ENCODE peak calls at places on chromosomes 1 and 21, in eight cellular contexts. J is AG10803, Z is astrocyte, D is left ventricle myocardium inferior, N is kidney, W is psoas muscle, Q is HL-60, B is B cell. Y is an unnamed sample.

GRCh38 chr1:113930499-113931161 is 1.5 kb downstream of the HIPK1 start:
- DNase-seq in W (no peak), D (no peak), Z (peak), J (peak), Q (peak), B (peak), N (no peak), Y (no peak)

GRCh38 chr1:247270003-247270402 is 14.1 kb downstream of the VN1R5 start:
- DNase-seq in Q (no peak), B (no peak), Z (no peak), W (no peak), J (no peak), D (no peak), N (no peak), Y (no peak)

GRCh38 chr1:101239095-101240040 is 2.5 kb downstream of the S1PR1 start:
- DNase-seq in J (no peak), Q (no peak), B (no peak), W (no peak), Z (no peak), D (no peak), N (peak), Y (no peak)

GRCh38 chr1:98870959-98871903 is 133.4 kb downstream of the PLPPR5 start:
- DNase-seq in J (no peak), W (no peak), Q (peak), N (no peak), D (no peak), Z (peak), B (peak), Y (peak)

GRCh38 chr1:77929806-77930205 is 41.4 kb downstream of the NEXN start:
- DNase-seq in D (no peak), N (no peak), B (no peak), W (no peak), J (no peak), Z (no peak), Q (no peak), Y (no peak)

GRCh38 chr21:26433386-26433785 is 139.7 kb downstream of the CYYR1 start:
- DNase-seq in D (no peak), N (no peak), B (no peak), J (peak), Q (no peak), Z (peak), W (no peak), Y (no peak)

GRCh38 chr1:115266729-115267421 is 71.2 kb downstream of the NGF start:
- DNase-seq in Z (no peak), N (peak), B (no peak), W (no peak), Q (no peak), D (peak), J (peak), Y (no peak)

GRCh38 chr1:68442006-68442405 is 7.7 kb downstream of the RPE65 start:
- DNase-seq in Q (no peak), W (no peak), Z (no peak), B (no peak), D (no peak), N (no peak), J (no peak), Y (no peak)

GRCh38 chr1:64841330-64842065 is 96.6 kb downstream of the RAVER2 start:
- DNase-seq in Q (no peak), J (no peak), D (no peak), Z (no peak), N (no peak), W (no peak), B (no peak), Y (no peak)

GRCh38 chr21:26832513-26832912 is 12.7 kb downstream of the ADAMTS1 start:
- DNase-seq in B (no peak), Z (no peak), N (no peak), Q (no peak), J (no peak), D (no peak), W (no peak), Y (no peak)

GRCh38 chr1:172390620-172391491 is 29.6 kb upstream of the C1orf105 start:
- DNase-seq in Z (no peak), J (peak), W (no peak), Q (no peak), B (peak), N (peak), D (no peak), Y (peak)

GRCh38 chr1:118304722-118305344 is 119.8 kb upstream of the SPAG17 start:
- DNase-seq in Q (no peak), N (no peak), J (no peak), B (no peak), W (no peak), Z (peak), D (no peak), Y (no peak)

GRCh38 chr1:242402956-242403355 is 121.5 kb downstream of the PLD5 start:
- DNase-seq in D (no peak), Q (no peak), Z (no peak), B (no peak), W (no peak), N (no peak), J (no peak), Y (no peak)

GRCh38 chr1:54376085-54377039 is 29.8 kb downstream of the SSBP3 start:
- DNase-seq in J (no peak), D (no peak), Q (no peak), B (peak), N (no peak), Z (no peak), W (no peak), Y (peak)

GRCh38 chr1:86753700-86754099 is 49.3 kb downstream of the SH3GLB1 start:
- DNase-seq in W (no peak), N (no peak), Z (no peak), D (no peak), B (no peak), Q (no peak), J (no peak), Y (no peak)

GRCh38 chr1:3453203-3453761 is 1.2 kb upstream of the ARHGEF16 start:
- DNase-seq in Z (peak), Q (peak), D (peak), B (peak), J (peak), N (peak), W (peak), Y (peak)

GRCh38 chr1:92784051-92784638 is 763 bp downstream of the EVI5 start:
- DNase-seq in J (peak), D (no peak), Z (peak), N (no peak), W (peak), B (no peak), Q (no peak), Y (peak)

GRCh38 chr1:206467915-206468314 is 2.4 kb upstream of the IKBKE start:
- DNase-seq in N (no peak), Z (no peak), J (peak), D (peak), B (no peak), W (peak), Q (peak), Y (peak)

GRCh38 chr1:22878626-22879025 is 94.0 kb downstream of the LACTBL1 start:
- DNase-seq in D (no peak), Q (no peak), N (no peak), B (no peak), J (no peak), W (no peak), Z (no peak), Y (no peak)

GRCh38 chr1:200732438-200732837 is 6.3 kb upstream of the CAMSAP2 start:
- DNase-seq in Q (no peak), D (no peak), N (no peak), J (no peak), Z (no peak), W (no peak), B (no peak), Y (no peak)

GRCh38 chr1:109107785-109108184 is 6.1 kb upstream of the ELAPOR1 start:
- DNase-seq in D (no peak), N (no peak), Q (no peak), W (no peak), Z (no peak), B (no peak), J (no peak), Y (no peak)

GRCh38 chr1:109240158-109241152 is 8.9 kb upstream of the CELSR2 start:
- DNase-seq in B (no peak), Q (no peak), N (peak), D (peak), W (peak), Z (peak), J (peak), Y (no peak)

GRCh38 chr1:89890085-89890754 is 69.4 kb downstream of the LRRC8D start:
- DNase-seq in N (no peak), D (peak), B (no peak), J (peak), Z (peak), Q (no peak), W (no peak), Y (no peak)

GRCh38 chr21:44666401-44667320 is at the start of gene KRTAP12-2:
- DNase-seq in Z (no peak), B (no peak), W (no peak), D (peak), N (no peak), Q (no peak), J (no peak), Y (no peak)

GRCh38 chr1:40184193-40184592 is 23.0 kb downstream of the RLF start:
- DNase-seq in B (no peak), Z (no peak), N (no peak), J (no peak), Q (no peak), D (no peak), W (no peak), Y (no peak)

GRCh38 chr1:150006881-150007401 is 3.6 kb downstream of the OTUD7B start:
- DNase-seq in D (no peak), N (no peak), Z (peak), J (no peak), B (no peak), W (no peak), Q (no peak), Y (no peak)

GRCh38 chr1:13948396-13948795 is 248.4 kb downstream of the PRDM2 start:
- DNase-seq in Z (no peak), D (no peak), J (no peak), Q (no peak), B (no peak), N (no peak), W (no peak), Y (no peak)

GRCh38 chr1:63966016-63966415 is 192.2 kb downstream of the ROR1 start:
- DNase-seq in Q (no peak), N (no peak), B (no peak), D (no peak), Z (no peak), W (no peak), J (no peak), Y (no peak)

GRCh38 chr1:192810253-192810880 is 1.5 kb downstream of the RGS2 start:
- DNase-seq in J (no peak), W (no peak), B (peak), D (peak), Z (peak), N (no peak), Q (peak), Y (peak)

GRCh38 chr1:192807221-192807967 is 1.4 kb upstream of the RGS2 start:
- DNase-seq in N (no peak), Z (peak), D (no peak), B (no peak), W (no peak), Q (no peak), J (peak), Y (peak)

GRCh38 chr1:192807968-192808587 is 761 bp upstream of the RGS2 start:
- DNase-seq in B (no peak), J (peak), W (no peak), Z (peak), Q (no peak), D (no peak), N (no peak), Y (no peak)

GRCh38 chr1:192809286-192810252 is 730 bp downstream of the RGS2 start:
- DNase-seq in Z (peak), Q (peak), J (peak), D (peak), B (no peak), W (peak), N (no peak), Y (no peak)

DNA sequence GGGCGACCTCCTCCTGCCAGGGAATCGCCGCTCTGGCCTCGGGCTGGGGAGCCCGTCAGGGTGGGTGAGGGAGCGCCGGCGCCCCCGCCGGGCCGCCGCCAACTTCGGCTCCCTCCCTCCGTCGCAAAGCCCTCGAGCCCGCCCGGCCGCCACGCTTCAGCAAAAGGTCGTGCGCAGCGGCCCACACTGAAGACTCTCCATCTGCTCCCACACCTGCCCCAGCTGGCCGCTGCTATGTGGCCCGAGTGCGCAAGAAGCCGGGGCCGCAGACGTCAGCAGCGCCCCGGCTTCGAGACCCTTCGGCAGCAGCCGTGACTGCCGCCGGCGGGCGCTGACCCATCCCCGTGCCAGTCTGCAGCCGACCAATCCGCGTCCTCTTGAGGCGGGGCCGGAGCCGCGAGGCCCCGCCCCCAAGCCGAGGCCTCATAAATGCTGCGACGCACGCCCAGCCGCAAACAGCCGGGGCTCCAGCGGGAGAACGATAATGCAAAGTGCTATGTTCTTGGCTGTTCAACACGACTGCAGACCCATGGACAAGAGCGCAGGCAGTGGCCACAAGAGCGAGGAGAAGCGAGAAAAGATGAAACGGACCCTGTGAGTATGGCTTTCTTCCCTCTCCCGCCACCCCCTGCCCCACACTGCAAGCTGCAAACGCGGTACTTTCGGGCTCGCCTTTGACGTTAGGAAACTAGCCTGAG is at the start of gene RGS2:
- DNase-seq in J (peak), Q (peak), D (peak), W (peak), B (peak), N (peak), Z (peak), Y (peak)
- TF ChIP-seq CTCF in J (no peak), Q (no peak), D (peak), W (no peak), B (no peak), N (peak), Z (no peak), Y (no peak)

GRCh38 chr21:42851812-42852665 is 27.3 kb downstream of the WDR4 start:
- DNase-seq in Z (no peak), J (no peak), W (no peak), Q (no peak), D (no peak), B (no peak), N (no peak), Y (no peak)

GRCh38 chr21:42849759-42850412 is 29.5 kb downstream of the WDR4 start:
- DNase-seq in N (peak), Z (no peak), W (no peak), D (no peak), B (no peak), J (no peak), Q (no peak), Y (no peak)

GRCh38 chr21:42848932-42849758 is 30.2 kb downstream of the WDR4 start:
- DNase-seq in Z (no peak), J (no peak), N (peak), W (no peak), B (no peak), D (no peak), Q (no peak), Y (no peak)

GRCh38 chr21:42850463-42850862 is 28.9 kb downstream of the WDR4 start:
- DNase-seq in Q (no peak), N (peak), W (no peak), D (no peak), J (no peak), B (no peak), Z (no peak), Y (no peak)

GRCh38 chr21:42850866-42851391 is 28.4 kb downstream of the WDR4 start:
- DNase-seq in D (no peak), Z (no peak), B (peak), J (peak), W (no peak), N (peak), Q (peak), Y (no peak)
- TF ChIP-seq CTCF in D (peak), Z (no peak), B (peak), J (peak), W (peak), N (peak), Q (peak), Y (peak)

GRCh38 chr1:71521655-71522264 is 440.9 kb upstream of the ZRANB2 start:
- DNase-seq in N (no peak), Z (peak), W (peak), D (no peak), Q (no peak), B (no peak), J (peak), Y (no peak)
- TF ChIP-seq CTCF in N (peak), Z (peak), W (peak), D (peak), Q (peak), B (no peak), J (peak), Y (peak)

GRCh38 chr1:232047473-232047872 is 420.9 kb downstream of the DISC1 start:
- DNase-seq in N (no peak), W (no peak), D (no peak), B (no peak), J (no peak), Z (no peak), Q (no peak), Y (no peak)
- TF ChIP-seq CTCF in N (no peak), W (no peak), D (peak), B (no peak), J (peak), Z (peak), Q (no peak), Y (no peak)

GRCh38 chr1:234212764-234213406 is 160.4 kb upstream of the COA6 start:
- DNase-seq in Q (peak), N (no peak), B (no peak), Z (no peak), J (peak), D (no peak), W (no peak), Y (no peak)
- TF ChIP-seq CTCF in Q (peak), N (peak), B (no peak), Z (peak), J (peak), D (peak), W (peak), Y (peak)

GRCh38 chr21:36757246-36757645 is 58.3 kb downstream of the SIM2 start:
- DNase-seq in W (no peak), Z (no peak), J (no peak), N (no peak), B (no peak), D (no peak), Q (no peak), Y (no peak)

GRCh38 chr21:36756527-36756926 is 57.6 kb downstream of the SIM2 start:
- DNase-seq in N (no peak), W (no peak), Z (peak), D (no peak), J (peak), B (no peak), Q (no peak), Y (no peak)

GRCh38 chr21:36753556-36753955 is 54.6 kb downstream of the SIM2 start:
- DNase-seq in N (no peak), B (no peak), D (no peak), J (peak), Q (no peak), Z (peak), W (no peak), Y (no peak)

GRCh38 chr21:36751383-36751782 is 52.5 kb downstream of the SIM2 start:
- DNase-seq in B (no peak), Z (no peak), Q (no peak), D (no peak), W (no peak), J (no peak), N (no peak), Y (no peak)

GRCh38 chr21:36754241-36754881 is 55.4 kb downstream of the SIM2 start:
- DNase-seq in N (no peak), J (no peak), W (no peak), Q (no peak), D (no peak), Z (peak), B (no peak), Y (no peak)
- TF ChIP-seq CTCF in N (no peak), J (no peak), W (no peak), Q (no peak), D (no peak), Z (no peak), B (no peak), Y (no peak)

GRCh38 chr1:228166170-228166936 is 749 bp downstream of the IBA57 start:
- DNase-seq in Z (peak), W (peak), D (peak), Q (no peak), J (peak), N (peak), B (peak), Y (no peak)
- TF ChIP-seq CTCF in Z (no peak), W (peak), D (peak), Q (peak), J (peak), N (peak), B (peak), Y (peak)